ENCODE peak calls at places on chromosome 15, in eight cellular contexts. B is spleen, A is PC-3, W is SK-N-SH, C is hepatocyte, S is endothelial cell of umbilical vein, Y is left lung, U is fibroblast of lung. H is an unnamed sample.
A peak's percentile ranks its signal among the peaks of the same experiment; 100 is the strongest.

GRCh38 chr15:60917469-60918130 is 311.5 kb downstream of the RORA start:
- DNase-seq in W (no peak), B (no peak), Y (no peak), A (no peak), U (no peak), S (no peak), C (peak; percentile 24), H (peak; percentile 27)

GRCh38 chr15:32683231-32683630 is 34.6 kb upstream of the GREM1 start:
- DNase-seq in W (no peak), B (no peak), Y (no peak), A (no peak), U (peak; percentile 39), C (no peak), S (no peak), H (no peak)

GRCh38 chr15:71679223-71680078 is 130.9 kb upstream of the NR2E3 start:
- DNase-seq in W (no peak), Y (no peak), U (peak; percentile 67), A (peak; percentile 63), B (no peak), S (peak; percentile 57), C (no peak), H (no peak)

GRCh38 chr15:64209680-64210334 is 47.0 kb upstream of the PPIB start:
- DNase-seq in S (peak; percentile 77), U (peak; percentile 42), Y (no peak), B (no peak), W (peak; percentile 41), A (peak; percentile 68), C (peak; percentile 28), H (peak; percentile 70)

GRCh38 chr15:79981861-79982455 is 11.0 kb upstream of the BCL2A1 start:
- DNase-seq in Y (no peak), B (peak; percentile 73), S (no peak), U (no peak), W (peak; percentile 19), C (no peak), A (no peak), H (no peak)

GRCh38 chr15:66132251-66132816 is 121.2 kb downstream of the MEGF11 start:
- DNase-seq in A (no peak), Y (no peak), S (no peak), W (no peak), C (no peak), U (no peak), B (no peak), H (no peak)

GRCh38 chr15:73985101-73985873 is 6.8 kb downstream of the STOML1 start:
- DNase-seq in B (no peak), W (no peak), A (no peak), S (no peak), C (no peak), Y (no peak), U (peak; percentile 73), H (no peak)

GRCh38 chr15:45449878-45450277 is 71.5 kb upstream of the GATM start:
- DNase-seq in A (peak; percentile 97), S (no peak), U (no peak), B (peak; percentile 64), Y (peak; percentile 82), W (no peak), C (peak; percentile 79), H (no peak)

GRCh38 chr15:64930778-64931240 is 19.1 kb downstream of the ANKDD1A start:
- DNase-seq in B (no peak), A (no peak), Y (no peak), C (no peak), U (peak; percentile 74), W (no peak), S (peak; percentile 44), H (no peak)

GRCh38 chr15:44370830-44371229 is 56.6 kb upstream of the CTDSPL2 start:
- DNase-seq in S (no peak), W (no peak), C (no peak), B (no peak), Y (no peak), A (no peak), U (no peak), H (no peak)

GRCh38 chr15:40693904-40694705 is 869 bp upstream of the RAD51 start:
- DNase-seq in W (no peak), A (peak; percentile 6), U (no peak), Y (no peak), S (no peak), C (no peak), B (no peak), H (no peak)

GRCh38 chr15:101501703-101502373 is 12.3 kb upstream of the PCSK6 start:
- DNase-seq in C (peak; percentile 68), W (peak; percentile 84), A (peak; percentile 24), B (peak; percentile 81), S (peak; percentile 34), U (no peak), Y (no peak), H (peak; percentile 62)
- TF ChIP-seq CTCF in C (peak; percentile 54), W (peak; percentile 41), A (peak; percentile 62), B (peak; percentile 14), S (peak; percentile 52), U (peak; percentile 50), Y (peak; percentile 36), H (peak; percentile 78)

GRCh38 chr15:86135030-86135429 is 55.4 kb downstream of the AGBL1 start:
- DNase-seq in Y (no peak), B (no peak), S (no peak), W (no peak), U (no peak), C (peak; percentile 37), A (no peak), H (no peak)
- H3K4me1 ChIP-seq in Y (no peaks in the 10 kb centered on the region), B (no peaks in the 10 kb centered on the region), S (no peaks in the 10 kb centered on the region), W (no peaks in the 10 kb centered on the region), U (no peaks in the 10 kb centered on the region), C (no peaks in the 10 kb centered on the region), A (no peaks in the 10 kb centered on the region), H (no peaks in the 10 kb centered on the region)

GRCh38 chr15:88906551-88906950 is 6.6 kb downstream of the MFGE8 start:
- DNase-seq in S (no peak), A (no peak), B (no peak), Y (peak; percentile 49), U (no peak), W (no peak), C (no peak), H (no peak)

GRCh38 chr15:88908123-88908522 is 5.1 kb downstream of the MFGE8 start:
- DNase-seq in A (no peak), C (no peak), U (no peak), S (no peak), B (no peak), W (no peak), Y (no peak), H (no peak)

GRCh38 chr15:88909956-88910831 is 3.0 kb downstream of the MFGE8 start:
- DNase-seq in A (no peak), C (no peak), U (no peak), W (no peak), Y (peak; percentile 3), S (no peak), B (no peak), H (no peak)

GRCh38 chr15:88907111-88907510 is 6.1 kb downstream of the MFGE8 start:
- DNase-seq in U (no peak), S (no peak), A (no peak), C (no peak), W (no peak), Y (peak; percentile 71), B (no peak), H (no peak)

DNA sequence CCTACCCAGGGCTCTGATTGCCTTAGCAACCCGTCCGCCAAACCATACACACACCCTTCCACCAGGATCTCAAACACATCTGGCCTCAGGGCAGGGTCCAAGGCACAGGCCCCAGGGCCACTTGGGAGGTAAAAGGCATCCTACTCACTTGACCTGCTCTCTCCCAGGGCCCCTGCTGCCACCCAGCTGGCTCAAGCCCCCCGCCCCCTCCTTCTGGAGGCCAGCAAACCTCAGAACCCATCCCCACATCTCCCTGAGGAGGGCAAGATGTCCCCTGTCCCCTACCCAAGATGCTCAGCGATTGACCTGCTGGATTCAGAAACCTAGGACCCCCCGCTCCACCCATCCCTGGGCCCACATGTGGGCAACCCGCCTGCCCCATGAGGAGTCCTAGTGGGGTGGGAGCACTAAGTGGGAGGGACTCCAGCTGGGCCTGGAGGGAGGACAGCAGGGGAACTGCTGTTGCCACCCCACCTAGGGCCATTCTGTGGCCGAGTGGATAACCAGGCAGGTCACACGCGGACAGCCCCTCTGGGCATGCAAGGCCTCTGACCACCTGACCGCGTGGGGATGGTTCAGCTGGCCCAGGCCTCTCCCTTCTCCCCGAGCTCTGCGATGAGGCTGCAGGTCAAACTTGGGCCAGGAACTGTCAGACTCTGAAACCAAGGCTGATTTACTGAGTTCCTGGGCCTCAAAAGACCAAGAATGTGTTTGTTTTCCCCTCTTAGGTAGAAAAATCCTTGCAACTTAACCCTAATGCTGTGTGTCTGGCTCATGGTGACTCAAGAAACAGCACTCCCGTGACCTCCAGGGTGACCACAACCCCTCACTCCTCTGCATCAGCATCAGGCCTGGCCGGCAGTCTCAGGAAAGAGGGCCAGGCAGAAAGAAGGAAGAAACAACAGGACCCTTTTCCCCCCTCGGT is 4.2 kb downstream of the MFGE8 start:
- DNase-seq in Y (peak; percentile 70), U (peak; percentile 61), C (no peak), S (no peak), B (no peak), A (no peak), W (no peak), H (no peak)
- H3K36me3 ChIP-seq in Y (no peaks in the 10 kb centered on the region), U (peaks cover 8% of the 10 kb centered on the region), C (no peaks in the 10 kb centered on the region), S (no peaks in the 10 kb centered on the region), B (no peaks in the 10 kb centered on the region), A (no peaks in the 10 kb centered on the region), W (peaks cover 3% of the 10 kb centered on the region), H (peaks cover 3% of the 10 kb centered on the region)

GRCh38 chr15:63013052-63013808 is 29.3 kb upstream of the TPM1 start:
- DNase-seq in A (peak; percentile 42), B (no peak), S (peak; percentile 86), U (peak; percentile 84), Y (no peak), C (no peak), W (no peak), H (peak; percentile 70)

GRCh38 chr15:63012444-63012843 is 30.1 kb upstream of the TPM1 start:
- DNase-seq in U (no peak), S (no peak), A (no peak), W (no peak), C (no peak), Y (no peak), B (no peak), H (no peak)

GRCh38 chr15:63010386-63010785 is 32.2 kb upstream of the TPM1 start:
- DNase-seq in S (no peak), A (no peak), U (no peak), Y (no peak), W (no peak), B (no peak), C (no peak), H (no peak)

GRCh38 chr15:63008333-63009049 is 34.1 kb upstream of the TPM1 start:
- DNase-seq in A (no peak), W (no peak), C (no peak), U (no peak), B (no peak), S (no peak), Y (no peak), H (no peak)

DNA sequence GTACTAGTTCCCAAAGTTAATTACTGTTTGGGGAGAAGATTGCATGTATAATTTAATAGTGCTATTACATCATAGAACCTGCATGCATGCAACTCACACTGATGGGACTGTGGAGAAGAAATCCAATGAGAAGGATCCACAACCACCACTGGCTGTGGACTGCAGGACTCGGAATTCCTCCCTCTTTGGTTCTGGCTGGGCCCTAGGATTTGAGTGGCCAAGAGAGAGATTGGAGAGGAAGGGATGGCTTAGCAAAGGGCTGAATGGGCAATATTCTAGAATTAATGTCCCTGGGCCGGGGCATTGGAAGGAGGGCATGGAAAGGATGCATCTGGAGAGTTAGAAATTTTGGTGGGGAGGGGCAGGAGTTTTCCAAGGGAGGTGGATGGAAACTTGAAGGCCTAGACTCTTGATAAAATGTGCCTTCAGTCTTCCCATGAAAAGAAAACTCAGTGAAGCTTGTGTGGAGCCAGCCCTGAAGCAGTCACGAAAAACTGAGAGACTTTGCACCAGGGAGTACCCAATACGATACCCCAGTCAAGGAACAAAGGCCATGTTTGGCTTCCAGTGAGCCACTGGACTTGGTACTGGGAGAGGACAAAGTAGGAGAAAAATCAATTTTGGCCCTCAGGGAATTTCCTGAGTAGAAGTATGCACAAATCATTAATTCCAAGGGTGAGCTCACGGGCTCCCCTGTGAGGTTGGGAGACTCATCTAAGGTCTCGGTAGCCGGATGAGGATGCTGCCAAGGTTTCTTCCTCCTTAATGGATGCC is 31.4 kb upstream of the TPM1 start:
- DNase-seq in Y (no peak), S (no peak), A (no peak), W (no peak), C (no peak), U (no peak), B (no peak), H (no peak)
- TF ChIP-seq CTCF in Y (no peak), S (no peak), A (no peak), W (no peak), C (no peak), U (no peak), B (no peak), H (no peak)